ENCODE peak calls at places on chromosome 18, in seven cellular contexts. Y, G, B, F, S, K and A are unnamed samples. For H3K36me3 and H3K4me1, the result is how much of the 10 kb centered on the place peaks cover.

GRCh38 chr18:12086249-12086648 is 7.4 kb upstream of the ANKRD62 start:
- DNase-seq in Y (no peak), G (no peak), B (no peak), F (no peak), S (peak), K (peak), A (peak)

GRCh38 chr18:11668441-11669169 is 20.5 kb upstream of the GNAL start:
- DNase-seq in Y (no peak), G (no peak), B (no peak), F (no peak), S (no peak), K (no peak), A (no peak)

GRCh38 chr18:11654736-11655604 is 34.1 kb upstream of the GNAL start:
- DNase-seq in Y (no peak), G (no peak), B (peak), F (peak), S (peak), K (peak), A (no peak)

GRCh38 chr18:71727909-71728308 is 816.2 kb downstream of the CBLN2 start:
- DNase-seq in Y (no peak), G (no peak), B (no peak), F (no peak), S (no peak), K (no peak), A (no peak)

GRCh38 chr18:23208600-23208999 is 73.3 kb downstream of the CABLES1 start:
- DNase-seq in Y (no peak), G (no peak), B (no peak), F (no peak), S (no peak), K (no peak), A (no peak)

GRCh38 chr18:74906189-74906588 is 302.8 kb downstream of the PTGR3 start:
- DNase-seq in Y (no peak), G (no peak), B (no peak), F (no peak), S (peak), K (no peak), A (no peak)

GRCh38 chr18:9025104-9025838 is 77.2 kb upstream of the NDUFV2 start:
- DNase-seq in Y (no peak), G (no peak), B (no peak), F (peak), S (no peak), K (no peak), A (no peak)

GRCh38 chr18:70293166-70293565 is 4.3 kb downstream of the SOCS6 start:
- DNase-seq in Y (no peak), G (no peak), B (no peak), F (no peak), S (peak), K (no peak), A (no peak)

GRCh38 chr18:68607852-68608251 is 107.1 kb downstream of the TMX3 start:
- DNase-seq in Y (no peak), G (no peak), B (no peak), F (no peak), S (no peak), K (no peak), A (no peak)

GRCh38 chr18:33839452-33840225 is 261.6 kb downstream of the ASXL3 start:
- DNase-seq in Y (no peak), G (no peak), B (peak), F (peak), S (peak), K (no peak), A (no peak)

GRCh38 chr18:56028514-56028913 is 440.5 kb upstream of the TCF4 start:
- DNase-seq in Y (no peak), G (no peak), B (no peak), F (no peak), S (no peak), K (no peak), A (no peak)

GRCh38 chr18:76376225-76376624 is 118.8 kb downstream of the ZNF516 start:
- DNase-seq in Y (no peak), G (no peak), B (no peak), F (no peak), S (no peak), K (no peak), A (no peak)

GRCh38 chr18:46337206-46337710 is 233.1 kb downstream of the HAUS1 start:
- DNase-seq in Y (no peak), G (peak), B (no peak), F (no peak), S (no peak), K (no peak), A (peak)

GRCh38 chr18:77062518-77063003 is 70.0 kb downstream of the MBP start:
- DNase-seq in Y (no peak), G (no peak), B (no peak), F (no peak), S (no peak), K (peak), A (no peak)

GRCh38 chr18:22168360-22168921 is 948 bp upstream of the GATA6 start:
- DNase-seq in Y (no peak), G (no peak), B (peak), F (no peak), S (peak), K (peak), A (no peak)

GRCh38 chr18:10682368-10682714 is 156.5 kb downstream of the NAPG start:
- DNase-seq in Y (no peak), G (no peak), B (peak), F (no peak), S (no peak), K (no peak), A (no peak)

GRCh38 chr18:9704233-9705118 is 3.6 kb upstream of the RAB31 start:
- DNase-seq in Y (no peak), G (peak), B (peak), F (no peak), S (no peak), K (no peak), A (no peak)

GRCh38 chr18:35096677-35097011 is 55.4 kb downstream of the MAPRE2 start:
- DNase-seq in Y (no peak), G (no peak), B (no peak), F (no peak), S (no peak), K (no peak), A (no peak)

GRCh38 chr18:8174758-8175157 is 434.5 kb upstream of the RAB12 start:
- DNase-seq in Y (no peak), G (no peak), B (no peak), F (no peak), S (no peak), K (no peak), A (no peak)

GRCh38 chr18:70377317-70377799 is 88.5 kb downstream of the SOCS6 start:
- DNase-seq in Y (no peak), G (no peak), B (no peak), F (no peak), S (no peak), K (no peak), A (no peak)

GRCh38 chr18:44246001-44246400 is 434.7 kb upstream of the SETBP1 start:
- DNase-seq in Y (no peak), G (no peak), B (peak), F (no peak), S (no peak), K (no peak), A (no peak)

GRCh38 chr18:9869713-9870430 is 15.9 kb upstream of the TXNDC2 start:
- DNase-seq in Y (no peak), G (no peak), B (peak), F (peak), S (peak), K (no peak), A (no peak)

GRCh38 chr18:55268146-55268545 is 308.9 kb upstream of the CCDC68 start:
- DNase-seq in Y (no peak), G (no peak), B (no peak), F (no peak), S (no peak), K (no peak), A (no peak)

GRCh38 chr18:35661483-35662146 is 80.1 kb downstream of the GALNT1 start:
- DNase-seq in Y (no peak), G (no peak), B (peak), F (no peak), S (no peak), K (no peak), A (no peak)

GRCh38 chr18:13483316-13484270 is 242.8 kb downstream of the FAM210A start:
- DNase-seq in Y (no peak), G (no peak), B (no peak), F (no peak), S (no peak), K (no peak), A (no peak)

GRCh38 chr18:13482641-13482945 is 243.8 kb downstream of the FAM210A start:
- DNase-seq in Y (no peak), G (no peak), B (no peak), F (no peak), S (no peak), K (no peak), A (no peak)

GRCh38 chr18:13480856-13481255 is 245.5 kb downstream of the FAM210A start:
- DNase-seq in Y (no peak), G (no peak), B (no peak), F (no peak), S (peak), K (no peak), A (no peak)

GRCh38 chr18:13481331-13481730 is 245.0 kb downstream of the FAM210A start:
- DNase-seq in Y (no peak), G (no peak), B (no peak), F (no peak), S (no peak), K (no peak), A (no peak)

DNA sequence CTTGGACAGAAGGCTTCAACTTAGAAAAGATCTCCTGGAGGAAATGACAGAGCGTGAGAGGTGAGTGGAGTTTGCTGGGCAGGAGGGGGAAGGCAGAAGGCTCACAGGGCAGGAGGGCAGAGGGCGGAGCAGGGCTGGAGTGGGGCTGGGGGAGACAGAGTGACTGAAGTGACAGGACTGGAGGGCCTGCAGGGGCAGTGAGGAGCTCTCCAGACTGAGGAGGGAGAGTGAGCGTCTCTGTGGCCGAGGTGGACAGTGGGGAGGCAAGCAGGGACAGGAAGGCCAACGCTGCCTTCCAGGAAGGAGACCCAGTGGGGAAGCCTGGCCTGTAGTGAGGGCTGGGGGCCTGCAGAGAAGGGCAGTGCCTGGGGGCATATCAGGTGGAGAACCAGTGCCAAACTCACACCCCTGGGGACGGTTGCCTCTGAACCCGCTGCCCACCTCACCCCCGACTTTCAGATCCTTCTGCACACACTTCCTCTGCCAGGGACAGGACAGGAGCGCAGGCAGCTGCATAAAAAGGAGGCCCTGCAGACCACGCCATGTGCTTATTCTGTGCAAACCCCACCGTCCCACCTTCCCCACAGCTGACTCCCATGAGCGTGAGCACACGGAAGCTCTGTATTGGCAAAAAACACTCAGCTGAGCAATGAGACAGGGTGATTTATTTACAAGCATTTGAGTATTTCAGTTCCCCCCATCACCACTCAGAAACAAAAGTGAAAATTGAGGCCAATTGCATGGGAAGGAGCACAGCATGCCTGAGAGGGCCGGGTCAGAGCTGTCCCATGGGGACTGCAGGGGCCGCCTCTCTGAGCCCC is 244.3 kb downstream of the FAM210A start:
- DNase-seq in Y (no peak), G (peak), B (no peak), F (no peak), S (peak), K (no peak), A (no peak)
- H3K36me3 ChIP-seq in Y (under half), G (under half), B (under half), F (under half), S (under half), K (under half), A (under half)

GRCh38 chr18:38751897-38752296 is 1186.3 kb upstream of the CELF4 start:
- DNase-seq in Y (no peak), G (no peak), B (peak), F (no peak), S (no peak), K (no peak), A (no peak)
- TF ChIP-seq POLR2AphosphoS5 in Y (no peak), G (no peak), B (no peak), F (no peak), S (no peak), K (no peak), A (no peak)

GRCh38 chr18:57741273-57741672 is 61.8 kb downstream of the ATP8B1 start:
- DNase-seq in Y (no peak), G (no peak), B (no peak), F (no peak), S (no peak), K (no peak), A (no peak)
- H3K4me1 ChIP-seq in Y (under half), G (under half), B (under half), F (under half), S (under half), K (under half), A (under half)

GRCh38 chr18:63346031-63346430 is 21.0 kb downstream of the KDSR start:
- DNase-seq in Y (no peak), G (peak), B (no peak), F (no peak), S (no peak), K (no peak), A (no peak)

GRCh38 chr18:63350230-63350629 is 16.8 kb downstream of the KDSR start:
- DNase-seq in Y (no peak), G (no peak), B (no peak), F (no peak), S (no peak), K (no peak), A (no peak)

GRCh38 chr18:63344918-63345317 is 22.1 kb downstream of the KDSR start:
- DNase-seq in Y (no peak), G (no peak), B (no peak), F (no peak), S (no peak), K (no peak), A (no peak)

GRCh38 chr18:63346471-63347183 is 20.4 kb downstream of the KDSR start:
- DNase-seq in Y (no peak), G (no peak), B (no peak), F (no peak), S (no peak), K (no peak), A (no peak)

DNA sequence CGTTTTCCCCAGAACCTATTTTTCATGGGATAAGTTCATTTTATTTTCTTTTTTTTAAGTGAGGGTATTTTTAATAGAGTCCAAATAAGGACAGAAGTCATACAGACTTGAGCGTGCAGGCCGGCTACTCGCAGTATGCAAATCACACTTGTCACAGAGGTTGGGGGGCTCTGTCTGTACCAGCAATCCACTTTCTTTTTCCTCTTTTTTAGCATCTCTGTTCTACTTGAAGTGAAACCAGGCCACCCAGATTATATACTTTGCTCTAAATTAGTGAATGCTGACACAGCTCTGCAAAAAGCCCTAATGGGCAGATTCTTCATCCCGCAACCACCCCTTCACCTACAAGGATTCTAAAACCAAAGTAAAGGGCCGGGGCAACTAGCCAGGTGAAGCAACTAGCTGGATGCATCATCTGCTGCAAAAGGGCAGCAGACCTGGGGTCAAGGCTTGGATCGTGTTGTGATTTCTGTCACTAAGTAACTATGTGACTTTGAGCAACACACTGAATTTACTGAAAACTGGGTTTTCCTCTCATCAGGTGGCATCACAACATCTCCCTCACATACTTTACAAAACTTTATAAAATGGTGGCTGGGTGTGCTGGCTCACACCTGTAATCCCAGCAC is 18.4 kb downstream of the KDSR start:
- DNase-seq in Y (no peak), G (no peak), B (no peak), F (no peak), S (no peak), K (no peak), A (no peak)
- H3K36me3 ChIP-seq in Y (under half), G (under half), B (under half), F (under half), S (under half), K (half or more), A (under half)

GRCh38 chr18:60007641-60008040 is 107.8 kb downstream of the PMAIP1 start:
- DNase-seq in Y (no peak), G (no peak), B (no peak), F (no peak), S (no peak), K (no peak), A (no peak)
- TF ChIP-seq POLR2AphosphoS5 in Y (no peak), G (no peak), B (no peak), F (no peak), S (no peak), K (no peak), A (no peak)